ENCODE peak calls at places on chromosomes 2 and 18, in five cellular contexts. X is astrocyte; B is CD8-positive, alpha-beta T cell; K is adrenal gland; Z is Peyer's patch. G is an unnamed sample.

GRCh38 chr2:227890495-227891079 is 19.2 kb downstream of the DAW1 start:
- DNase-seq in X (peak; percentile 22), B (no peak), K (no peak), Z (no peak), G (no peak)

GRCh38 chr18:46542545-46542944 is 114.5 kb downstream of the LOXHD1 start:
- DNase-seq in X (no peak), B (no peak), K (no peak), Z (no peak), G (no peak)

GRCh38 chr2:1748176-1748740 is 3.9 kb upstream of the PXDN start:
- DNase-seq in X (no peak), B (no peak), K (no peak), Z (no peak), G (no peak)

GRCh38 chr2:111715987-111716900 is 167.7 kb downstream of the ANAPC1 start:
- DNase-seq in X (no peak), B (no peak), K (no peak), Z (no peak), G (no peak)

GRCh38 chr2:224220581-224221255 is 181.2 kb downstream of the FAM124B start:
- DNase-seq in X (peak; percentile 41), B (no peak), K (no peak), Z (no peak), G (no peak)

GRCh38 chr2:128347701-128348504 is 29.2 kb upstream of the HS6ST1 start:
- DNase-seq in X (peak; percentile 64), B (no peak), K (peak; percentile 88), Z (peak; percentile 11), G (peak; percentile 74)

GRCh38 chr2:119421304-119421703 is 10.3 kb upstream of the TMEM37 start:
- DNase-seq in X (no peak), B (no peak), K (no peak), Z (no peak), G (no peak)

GRCh38 chr2:12331698-12332097 is 385.0 kb upstream of the TRIB2 start:
- DNase-seq in X (no peak), B (no peak), K (no peak), Z (no peak), G (no peak)

DNA sequence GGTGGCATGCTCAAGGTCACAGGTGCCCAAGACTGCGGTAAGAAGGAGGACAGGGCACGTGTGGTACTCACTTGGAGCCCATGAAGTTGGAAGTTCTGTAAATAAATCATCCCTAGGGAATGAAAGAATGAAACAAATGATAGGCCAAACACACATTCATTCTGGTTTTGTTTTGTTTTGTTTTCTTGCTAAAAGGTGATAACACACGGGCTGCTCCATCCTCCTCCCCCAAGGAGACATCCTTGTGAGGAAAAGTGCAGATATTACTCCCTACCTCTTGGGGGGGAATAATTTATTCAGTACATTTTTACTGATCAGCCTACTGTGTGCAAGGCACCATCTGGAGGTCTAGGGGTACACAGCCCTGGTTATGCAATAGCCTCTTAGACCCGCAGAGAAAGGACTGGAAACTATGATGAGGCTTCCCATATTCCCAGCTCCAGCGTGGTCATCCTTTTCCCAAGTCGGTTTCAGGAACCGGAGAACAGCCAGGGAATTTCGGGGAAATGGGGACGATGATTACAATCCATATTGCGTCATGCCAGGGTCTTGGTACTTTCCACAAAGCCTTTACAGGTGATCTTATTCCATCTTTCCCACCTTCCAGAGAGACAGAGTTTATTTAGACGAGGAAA is 6.3 kb downstream of the RAX start:
- DNase-seq in X (no peak), B (no peak), K (no peak), Z (no peak), G (no peak)
- H3K9me3 ChIP-seq in X (peaks cover 7% of the 10 kb centered on the region), B (no peaks in the 10 kb centered on the region), K (no peaks in the 10 kb centered on the region), Z (no peaks in the 10 kb centered on the region), G (no peaks in the 10 kb centered on the region)

DNA sequence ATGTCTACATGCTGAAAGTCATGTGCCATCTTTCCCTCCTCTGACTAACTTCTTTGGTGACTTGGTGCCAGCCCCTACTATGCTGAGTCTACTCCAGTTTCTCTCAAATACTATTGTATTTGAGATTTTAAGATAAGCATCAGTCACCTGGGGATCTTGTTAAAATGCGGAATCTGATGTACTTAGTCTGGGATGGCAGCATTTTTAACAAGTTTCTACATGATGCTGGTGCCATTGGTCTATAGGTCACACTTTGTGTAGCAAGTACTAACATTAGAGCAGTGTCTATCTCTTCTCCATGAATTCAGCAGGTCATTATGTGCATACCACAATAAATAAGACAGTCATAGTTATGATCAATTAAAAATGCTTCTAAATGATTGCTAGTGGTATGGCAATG is 106.9 kb downstream of the CERS6 start:
- DNase-seq in X (no peak), B (no peak), K (no peak), Z (no peak), G (no peak)
- H3K4me1 ChIP-seq in X (no peaks in the 10 kb centered on the region), B (no peaks in the 10 kb centered on the region), K (peaks cover 35% of the 10 kb centered on the region), Z (no peaks in the 10 kb centered on the region), G (peaks cover 4% of the 10 kb centered on the region)

DNA sequence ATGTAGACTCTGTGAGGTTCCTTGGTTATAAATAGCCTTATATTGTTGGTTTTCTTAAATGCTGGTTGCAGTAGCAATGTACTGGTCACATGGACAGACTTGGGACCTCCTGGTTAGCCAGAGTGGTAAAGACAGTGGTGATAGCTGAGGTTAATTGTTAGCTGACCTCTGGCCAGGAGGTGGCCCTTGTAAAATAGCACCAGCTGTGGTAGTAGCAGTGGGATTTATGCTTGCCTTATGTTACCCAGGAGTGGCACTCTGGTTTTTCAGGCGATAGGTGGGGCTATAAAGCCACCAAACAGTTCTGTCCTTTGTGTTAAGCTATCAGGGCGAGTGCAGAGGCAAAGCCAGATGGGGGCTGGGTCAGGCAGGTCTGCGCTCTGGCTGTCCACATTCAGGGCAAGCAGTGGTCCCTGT is 94.8 kb upstream of the SRD5A2 start:
- DNase-seq in X (no peak), B (no peak), K (no peak), Z (no peak), G (peak; percentile 27)
- TF ChIP-seq CTCF in X (no peak), B (no peak), K (no peak), Z (no peak), G (peak; percentile 20)

GRCh38 chr2:236718207-236718992 is 148.8 kb downstream of the ACKR3 start:
- DNase-seq in X (peak; percentile 89), B (no peak), K (no peak), Z (no peak), G (no peak)
- H3K9me3 ChIP-seq in X (no peaks in the 10 kb centered on the region), B (no peaks in the 10 kb centered on the region), K (no peaks in the 10 kb centered on the region), Z (no peaks in the 10 kb centered on the region), G (no peaks in the 10 kb centered on the region)

GRCh38 chr2:217418090-217418489 is 558.2 kb upstream of the TNP1 start:
- DNase-seq in X (peak; percentile 69), B (no peak), K (no peak), Z (no peak), G (no peak)

GRCh38 chr2:217415316-217415715 is 555.5 kb upstream of the TNP1 start:
- DNase-seq in X (no peak), B (no peak), K (no peak), Z (no peak), G (no peak)

GRCh38 chr2:217419075-217419671 is 559.3 kb upstream of the TNP1 start:
- DNase-seq in X (no peak), B (no peak), K (no peak), Z (no peak), G (no peak)

GRCh38 chr2:217418544-217418943 is 558.7 kb upstream of the TNP1 start:
- DNase-seq in X (no peak), B (no peak), K (no peak), Z (no peak), G (no peak)

GRCh38 chr2:217417536-217417935 is 557.7 kb upstream of the TNP1 start:
- DNase-seq in X (no peak), B (no peak), K (no peak), Z (no peak), G (no peak)
- H3K4me1 ChIP-seq in X (peaks cover 5% of the 10 kb centered on the region), B (no peaks in the 10 kb centered on the region), K (peaks cover 6% of the 10 kb centered on the region), Z (no peaks in the 10 kb centered on the region), G (no peaks in the 10 kb centered on the region)

DNA sequence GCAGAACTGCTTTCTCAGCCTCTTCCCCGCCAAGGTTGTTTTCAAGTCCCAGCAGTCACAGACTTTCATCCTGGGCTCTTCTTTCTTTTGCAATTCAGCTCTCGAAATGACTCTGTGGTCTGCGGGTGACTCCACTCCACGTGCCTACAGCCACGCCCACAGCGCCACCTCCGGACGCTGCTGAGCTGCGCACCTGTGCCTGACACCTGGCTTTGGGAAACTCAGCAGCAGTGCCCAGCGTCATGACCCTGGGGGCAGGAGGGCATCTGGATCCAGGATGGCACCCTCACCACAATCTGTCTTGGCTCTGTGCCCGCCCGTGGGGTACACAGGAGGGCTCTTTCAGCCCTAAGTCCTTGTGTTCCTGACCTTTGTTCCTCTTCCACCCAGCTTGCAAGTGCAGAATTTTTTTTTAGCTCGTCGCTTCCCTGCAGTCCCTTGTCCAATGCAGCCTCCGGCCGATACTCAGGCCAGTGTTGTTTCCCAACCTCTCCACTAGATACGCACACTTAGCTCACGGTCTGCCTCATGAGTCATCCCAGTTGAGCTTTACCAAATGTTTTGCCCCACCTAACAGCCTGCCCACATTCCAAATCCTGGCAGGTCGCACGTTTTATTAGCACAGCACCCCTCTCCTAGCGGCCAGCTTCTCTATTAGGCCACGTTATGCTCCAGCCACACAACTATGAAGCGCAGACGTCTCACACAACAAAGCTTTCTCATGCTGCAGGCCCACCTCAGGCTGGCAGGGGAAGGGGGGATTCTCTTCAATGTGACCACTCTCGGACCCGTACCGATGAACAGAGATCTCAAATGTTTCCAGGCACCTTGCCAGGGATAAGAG is 6.5 kb upstream of the CAPN10 start:
- DNase-seq in X (peak; percentile 77), B (peak; percentile 53), K (peak; percentile 93), Z (peak; percentile 78), G (peak; percentile 86)
- TF ChIP-seq CTCF in X (no peak), B (peak; percentile 64), K (peak; percentile 42), Z (peak; percentile 65), G (peak; percentile 21)

G was measured in body of pancreas.